ENCODE peak calls at places on chromosome 6, in seven cellular contexts. One of them, this sample, is unnamed.

GRCh38 chr6:148217921-148218320 is 124.7 kb upstream of the SASH1 start:
- DNase-seq in Panc1: no peak
- DNase-seq in breast epithelium: no peak
- DNase-seq in prostate gland: no peak
- DNase-seq in upper lobe of left lung: no peak
- DNase-seq in transverse colon: no peak
- DNase-seq in sigmoid colon: no peak
- DNase-seq in this sample: no peak

GRCh38 chr6:147285087-147285855 is 81.1 kb downstream of the STXBP5 start:
- DNase-seq in prostate gland: no peak
- DNase-seq in breast epithelium: no peak
- DNase-seq in sigmoid colon: no peak
- DNase-seq in upper lobe of left lung: no peak
- DNase-seq in Panc1: peak
- DNase-seq in transverse colon: no peak
- DNase-seq in this sample: peak

GRCh38 chr6:167588181-167588919 is 238.4 kb upstream of the AFDN start:
- DNase-seq in breast epithelium: no peak
- DNase-seq in Panc1: no peak
- DNase-seq in transverse colon: no peak
- DNase-seq in sigmoid colon: peak
- DNase-seq in upper lobe of left lung: no peak
- DNase-seq in prostate gland: no peak
- DNase-seq in this sample: peak

GRCh38 chr6:104449918-104450317 is 409.8 kb downstream of the HACE1 start:
- DNase-seq in breast epithelium: no peak
- DNase-seq in sigmoid colon: no peak
- DNase-seq in transverse colon: no peak
- DNase-seq in upper lobe of left lung: no peak
- DNase-seq in Panc1: no peak
- DNase-seq in prostate gland: no peak
- DNase-seq in this sample: peak

GRCh38 chr6:89680150-89680549 is 41.6 kb upstream of the LYRM2 start:
- DNase-seq in prostate gland: no peak
- DNase-seq in upper lobe of left lung: no peak
- DNase-seq in sigmoid colon: no peak
- DNase-seq in Panc1: no peak
- DNase-seq in transverse colon: no peak
- DNase-seq in breast epithelium: no peak
- DNase-seq in this sample: no peak

GRCh38 chr6:84763397-84764331 is 734 bp downstream of the TBX18 start:
- DNase-seq in prostate gland: no peak
- DNase-seq in Panc1: peak
- DNase-seq in transverse colon: no peak
- DNase-seq in sigmoid colon: peak
- DNase-seq in upper lobe of left lung: peak
- DNase-seq in breast epithelium: no peak
- DNase-seq in this sample: no peak

GRCh38 chr6:121319112-121319553 is 15.1 kb downstream of the TBC1D32 start:
- DNase-seq in sigmoid colon: no peak
- DNase-seq in Panc1: no peak
- DNase-seq in breast epithelium: no peak
- DNase-seq in prostate gland: no peak
- DNase-seq in transverse colon: no peak
- DNase-seq in upper lobe of left lung: no peak
- DNase-seq in this sample: peak

GRCh38 chr6:148885920-148886845 is 139.4 kb downstream of the UST start:
- DNase-seq in breast epithelium: no peak
- DNase-seq in Panc1: no peak
- DNase-seq in prostate gland: peak
- DNase-seq in upper lobe of left lung: no peak
- DNase-seq in sigmoid colon: no peak
- DNase-seq in transverse colon: no peak
- DNase-seq in this sample: no peak

GRCh38 chr6:157163434-157164159 is 159.7 kb downstream of the TMEM242 start:
- DNase-seq in Panc1: no peak
- DNase-seq in upper lobe of left lung: no peak
- DNase-seq in breast epithelium: no peak
- DNase-seq in sigmoid colon: no peak
- DNase-seq in transverse colon: no peak
- DNase-seq in prostate gland: no peak
- DNase-seq in this sample: no peak

GRCh38 chr6:20606831-20607230 is 72.6 kb downstream of the CDKAL1 start:
- DNase-seq in transverse colon: no peak
- DNase-seq in breast epithelium: no peak
- DNase-seq in prostate gland: no peak
- DNase-seq in upper lobe of left lung: no peak
- DNase-seq in sigmoid colon: no peak
- DNase-seq in Panc1: no peak
- DNase-seq in this sample: no peak

GRCh38 chr6:37027036-37027720 is 21.7 kb downstream of the FGD2 start:
- DNase-seq in upper lobe of left lung: no peak
- DNase-seq in breast epithelium: no peak
- DNase-seq in transverse colon: no peak
- DNase-seq in Panc1: no peak
- DNase-seq in sigmoid colon: no peak
- DNase-seq in prostate gland: no peak
- DNase-seq in this sample: no peak

GRCh38 chr6:96542702-96543101 is 20.2 kb upstream of the FHL5 start:
- DNase-seq in upper lobe of left lung: no peak
- DNase-seq in sigmoid colon: no peak
- DNase-seq in Panc1: no peak
- DNase-seq in breast epithelium: no peak
- DNase-seq in transverse colon: no peak
- DNase-seq in prostate gland: no peak
- DNase-seq in this sample: no peak

GRCh38 chr6:7914991-7915789 is 4.6 kb upstream of the TXNDC5 start:
- DNase-seq in prostate gland: no peak
- DNase-seq in sigmoid colon: peak
- DNase-seq in Panc1: no peak
- DNase-seq in breast epithelium: no peak
- DNase-seq in transverse colon: no peak
- DNase-seq in upper lobe of left lung: no peak
- DNase-seq in this sample: no peak

DNA sequence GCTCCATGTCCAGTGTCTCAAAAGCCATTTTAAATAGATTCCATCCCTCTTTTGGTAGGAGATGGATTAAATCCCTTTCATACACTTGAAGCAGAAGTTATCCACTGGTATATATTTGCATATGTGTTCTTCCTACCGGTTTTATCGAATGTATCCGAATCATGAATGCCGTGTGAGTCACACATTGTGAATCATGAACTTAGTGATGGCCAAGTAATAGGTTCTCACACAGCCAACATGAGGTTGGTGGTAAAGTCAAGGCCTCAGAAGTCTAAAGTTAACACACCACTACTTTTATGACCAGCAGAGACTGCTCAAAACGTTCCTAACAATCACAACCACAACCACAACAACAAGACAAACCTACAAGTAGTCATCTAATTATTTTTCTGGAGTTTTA is 345.5 kb downstream of the THBS2 start:
- DNase-seq in breast epithelium: no peak
- DNase-seq in prostate gland: no peak
- DNase-seq in Panc1: no peak
- DNase-seq in transverse colon: no peak
- DNase-seq in upper lobe of left lung: no peak
- DNase-seq in sigmoid colon: no peak
- DNase-seq in this sample: no peak
- TF ChIP-seq POLR2AphosphoS5 in breast epithelium: no peak
- TF ChIP-seq POLR2AphosphoS5 in prostate gland: no peak
- TF ChIP-seq POLR2AphosphoS5 in Panc1: no peak
- TF ChIP-seq POLR2AphosphoS5 in transverse colon: no peak
- TF ChIP-seq POLR2AphosphoS5 in upper lobe of left lung: no peak
- TF ChIP-seq POLR2AphosphoS5 in sigmoid colon: no peak
- TF ChIP-seq POLR2AphosphoS5 in this sample: no peak

GRCh38 chr6:87700351-87700728 is 1.7 kb downstream of the AKIRIN2 start:
- DNase-seq in prostate gland: no peak
- DNase-seq in transverse colon: no peak
- DNase-seq in breast epithelium: no peak
- DNase-seq in upper lobe of left lung: no peak
- DNase-seq in sigmoid colon: no peak
- DNase-seq in Panc1: no peak
- DNase-seq in this sample: no peak

GRCh38 chr6:87701676-87702588 is at the start of gene AKIRIN2:
- DNase-seq in prostate gland: peak
- DNase-seq in upper lobe of left lung: peak
- DNase-seq in breast epithelium: peak
- DNase-seq in transverse colon: peak
- DNase-seq in Panc1: peak
- DNase-seq in sigmoid colon: peak
- DNase-seq in this sample: peak

GRCh38 chr6:87699576-87699975 is 2.5 kb downstream of the AKIRIN2 start:
- DNase-seq in breast epithelium: no peak
- DNase-seq in transverse colon: no peak
- DNase-seq in Panc1: no peak
- DNase-seq in upper lobe of left lung: no peak
- DNase-seq in prostate gland: no peak
- DNase-seq in sigmoid colon: no peak
- DNase-seq in this sample: no peak

GRCh38 chr6:87702589-87702945 is 534 bp upstream of the AKIRIN2 start:
- DNase-seq in Panc1: no peak
- DNase-seq in upper lobe of left lung: no peak
- DNase-seq in transverse colon: no peak
- DNase-seq in prostate gland: no peak
- DNase-seq in breast epithelium: no peak
- DNase-seq in sigmoid colon: no peak
- DNase-seq in this sample: peak

GRCh38 chr6:87700729-87701675 is 1.0 kb downstream of the AKIRIN2 start:
- DNase-seq in breast epithelium: peak
- DNase-seq in upper lobe of left lung: peak
- DNase-seq in Panc1: no peak
- DNase-seq in prostate gland: peak
- DNase-seq in transverse colon: peak
- DNase-seq in sigmoid colon: no peak
- DNase-seq in this sample: peak
- TF ChIP-seq POLR2AphosphoS5 in breast epithelium: peak
- TF ChIP-seq POLR2AphosphoS5 in upper lobe of left lung: peak
- TF ChIP-seq POLR2AphosphoS5 in Panc1: no peak
- TF ChIP-seq POLR2AphosphoS5 in prostate gland: no peak
- TF ChIP-seq POLR2AphosphoS5 in transverse colon: no peak
- TF ChIP-seq POLR2AphosphoS5 in sigmoid colon: no peak
- TF ChIP-seq POLR2AphosphoS5 in this sample: no peak

DNA sequence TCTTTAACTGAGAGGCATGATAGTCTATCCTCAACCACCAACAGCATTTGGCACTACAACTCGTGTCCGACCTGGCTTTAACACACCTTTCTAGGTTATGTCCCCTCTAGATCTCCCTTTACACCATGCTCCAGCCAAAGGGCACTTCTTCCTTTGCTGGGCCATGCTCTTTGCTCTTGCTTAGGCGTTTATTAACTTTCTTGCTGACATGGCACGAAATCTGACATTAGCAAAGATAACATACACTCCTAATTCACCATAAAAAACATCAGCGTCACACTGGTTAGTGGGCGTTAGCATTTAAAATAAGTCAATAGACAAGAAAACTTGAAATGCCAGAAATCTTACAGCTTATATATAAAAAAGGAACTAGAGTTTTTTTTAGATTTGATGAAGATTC is 47.3 kb upstream of the ADGRG6 start:
- DNase-seq in transverse colon: no peak
- DNase-seq in Panc1: no peak
- DNase-seq in sigmoid colon: no peak
- DNase-seq in breast epithelium: no peak
- DNase-seq in prostate gland: no peak
- DNase-seq in upper lobe of left lung: no peak
- DNase-seq in this sample: no peak
- TF ChIP-seq POLR2AphosphoS5 in transverse colon: no peak
- TF ChIP-seq POLR2AphosphoS5 in Panc1: no peak
- TF ChIP-seq POLR2AphosphoS5 in sigmoid colon: no peak
- TF ChIP-seq POLR2AphosphoS5 in breast epithelium: no peak
- TF ChIP-seq POLR2AphosphoS5 in prostate gland: no peak
- TF ChIP-seq POLR2AphosphoS5 in upper lobe of left lung: no peak
- TF ChIP-seq POLR2AphosphoS5 in this sample: no peak

GRCh38 chr6:14119764-14120163 is 2.2 kb downstream of the CD83 start:
- DNase-seq in upper lobe of left lung: no peak
- DNase-seq in sigmoid colon: no peak
- DNase-seq in breast epithelium: no peak
- DNase-seq in Panc1: no peak
- DNase-seq in transverse colon: no peak
- DNase-seq in prostate gland: no peak
- DNase-seq in this sample: no peak

GRCh38 chr6:14123331-14124105 is 5.9 kb downstream of the CD83 start:
- DNase-seq in Panc1: no peak
- DNase-seq in prostate gland: no peak
- DNase-seq in upper lobe of left lung: no peak
- DNase-seq in sigmoid colon: no peak
- DNase-seq in transverse colon: no peak
- DNase-seq in breast epithelium: no peak
- DNase-seq in this sample: no peak

GRCh38 chr6:14120556-14120955 is 3.0 kb downstream of the CD83 start:
- DNase-seq in breast epithelium: no peak
- DNase-seq in upper lobe of left lung: no peak
- DNase-seq in sigmoid colon: no peak
- DNase-seq in Panc1: no peak
- DNase-seq in prostate gland: no peak
- DNase-seq in transverse colon: no peak
- DNase-seq in this sample: no peak

GRCh38 chr6:14125346-14125745 is 7.8 kb downstream of the CD83 start:
- DNase-seq in transverse colon: no peak
- DNase-seq in breast epithelium: no peak
- DNase-seq in sigmoid colon: no peak
- DNase-seq in Panc1: no peak
- DNase-seq in upper lobe of left lung: no peak
- DNase-seq in prostate gland: no peak
- DNase-seq in this sample: no peak

DNA sequence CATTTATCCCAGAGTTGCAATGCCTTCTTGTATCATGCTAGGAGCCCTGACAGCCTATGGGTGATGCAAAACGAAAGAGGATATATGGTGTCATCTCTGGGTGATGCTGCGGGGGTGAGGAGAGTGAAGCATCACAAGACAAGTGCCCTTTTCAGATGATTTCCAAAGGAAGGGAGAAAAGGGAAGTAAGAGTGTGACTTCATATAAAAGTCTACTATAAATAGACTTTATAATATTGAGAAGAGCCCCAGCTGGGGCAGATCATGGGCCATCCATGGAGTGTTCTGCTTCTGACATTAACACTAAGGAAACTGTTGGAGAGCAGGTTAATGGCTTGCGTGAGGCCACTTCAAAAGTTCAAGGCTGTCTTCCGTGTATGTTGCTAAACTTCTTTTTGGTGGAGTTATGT is 4.4 kb downstream of the CD83 start:
- DNase-seq in transverse colon: peak
- DNase-seq in sigmoid colon: no peak
- DNase-seq in upper lobe of left lung: no peak
- DNase-seq in Panc1: no peak
- DNase-seq in prostate gland: no peak
- DNase-seq in breast epithelium: no peak
- DNase-seq in this sample: no peak
- TF ChIP-seq POLR2AphosphoS5 in transverse colon: no peak
- TF ChIP-seq POLR2AphosphoS5 in sigmoid colon: no peak
- TF ChIP-seq POLR2AphosphoS5 in upper lobe of left lung: peak
- TF ChIP-seq POLR2AphosphoS5 in Panc1: no peak
- TF ChIP-seq POLR2AphosphoS5 in prostate gland: no peak
- TF ChIP-seq POLR2AphosphoS5 in breast epithelium: no peak
- TF ChIP-seq POLR2AphosphoS5 in this sample: no peak

GRCh38 chr6:17289491-17290106 is 8.4 kb downstream of the RBM24 start:
- DNase-seq in breast epithelium: no peak
- DNase-seq in transverse colon: peak
- DNase-seq in prostate gland: peak
- DNase-seq in sigmoid colon: peak
- DNase-seq in Panc1: no peak
- DNase-seq in upper lobe of left lung: no peak
- DNase-seq in this sample: no peak
- TF ChIP-seq POLR2AphosphoS5 in breast epithelium: no peak
- TF ChIP-seq POLR2AphosphoS5 in transverse colon: peak
- TF ChIP-seq POLR2AphosphoS5 in prostate gland: peak
- TF ChIP-seq POLR2AphosphoS5 in sigmoid colon: peak
- TF ChIP-seq POLR2AphosphoS5 in Panc1: no peak
- TF ChIP-seq POLR2AphosphoS5 in upper lobe of left lung: peak
- TF ChIP-seq POLR2AphosphoS5 in this sample: no peak

This sample was measured in HepG2.